ENCODE peak calls at places on chromosomes 7 and 10, in ten cellular contexts. V is tibial nerve, Q is stomach, K is A549, N is transverse colon, T is GM12878, X is esophagus muscularis mucosa, B is upper lobe of left lung, D is HepG2, S is ovary. R is an unnamed sample. For H3K4me1, the result is how much of the 10 kb centered on the place peaks cover.

GRCh38 chr10:103712898-103713498 is 142.4 kb downstream of the SH3PXD2A start:
- DNase-seq in V (peak), Q (peak), K (peak), N (peak), T (no peak), X (peak), B (no peak), D (peak), S (peak), R (peak)

GRCh38 chr10:56586391-56586790 is 225.3 kb upstream of the ZWINT start:
- DNase-seq in V (no peak), Q (no peak), K (no peak), N (no peak), T (no peak), X (no peak), B (no peak), D (no peak), S (no peak), R (no peak)

GRCh38 chr7:34539003-34539402 is 119.0 kb upstream of the NPSR1 start:
- DNase-seq in V (no peak), Q (no peak), K (no peak), N (no peak), T (no peak), X (no peak), B (no peak), D (no peak), S (no peak), R (no peak)

GRCh38 chr10:24762966-24763623 is 39.4 kb upstream of the ARHGAP21 start:
- DNase-seq in V (no peak), Q (no peak), K (peak), N (no peak), T (no peak), X (no peak), B (no peak), D (peak), S (no peak), R (no peak)

GRCh38 chr7:131537581-131537980 is 18.8 kb downstream of the PODXL start:
- DNase-seq in V (no peak), Q (no peak), K (no peak), N (no peak), T (no peak), X (no peak), B (no peak), D (no peak), S (no peak), R (no peak)

GRCh38 chr10:126080879-126081331 is 184.5 kb downstream of the FANK1 start:
- DNase-seq in V (no peak), Q (no peak), K (no peak), N (no peak), T (no peak), X (no peak), B (no peak), D (no peak), S (peak), R (no peak)

GRCh38 chr7:100840470-100841100 is 11.9 kb upstream of the SLC12A9 start:
- DNase-seq in V (no peak), Q (no peak), K (no peak), N (no peak), T (no peak), X (no peak), B (no peak), D (peak), S (no peak), R (no peak)

GRCh38 chr10:43944742-43945730 is 296.4 kb upstream of the ZNF32 start:
- DNase-seq in V (peak), Q (peak), K (no peak), N (no peak), T (no peak), X (peak), B (no peak), D (no peak), S (no peak), R (peak)

GRCh38 chr10:1526427-1527055 is 210.8 kb downstream of the ADARB2 start:
- DNase-seq in V (no peak), Q (no peak), K (no peak), N (no peak), T (no peak), X (no peak), B (no peak), D (no peak), S (no peak), R (peak)

GRCh38 chr10:14873090-14873760 is 5.4 kb upstream of the SUV39H2 start:
- DNase-seq in V (no peak), Q (no peak), K (no peak), N (no peak), T (no peak), X (no peak), B (no peak), D (no peak), S (no peak), R (no peak)

GRCh38 chr10:29370092-29370611 is 81.3 kb downstream of the LYZL1 start:
- DNase-seq in V (no peak), Q (no peak), K (no peak), N (no peak), T (no peak), X (no peak), B (no peak), D (no peak), S (no peak), R (no peak)

GRCh38 chr7:35415411-35415822 is 161.5 kb upstream of the TBX20 start:
- DNase-seq in V (no peak), Q (no peak), K (no peak), N (no peak), T (no peak), X (peak), B (no peak), D (no peak), S (no peak), R (no peak)

GRCh38 chr10:47456096-47456485 is 27.8 kb downstream of the ANXA8 start:
- DNase-seq in V (no peak), Q (no peak), K (no peak), N (no peak), T (no peak), X (peak), B (no peak), D (no peak), S (peak), R (peak)

GRCh38 chr10:11395581-11396310 is 215.7 kb downstream of the USP6NL start:
- DNase-seq in V (no peak), Q (no peak), K (no peak), N (no peak), T (no peak), X (no peak), B (no peak), D (no peak), S (no peak), R (no peak)

GRCh38 chr7:140619101-140619615 is 21.5 kb downstream of the DENND2A start:
- DNase-seq in V (no peak), Q (no peak), K (no peak), N (no peak), T (no peak), X (no peak), B (no peak), D (no peak), S (no peak), R (peak)

GRCh38 chr7:92092210-92092609 is 42.1 kb downstream of the CYP51A1 start:
- DNase-seq in V (no peak), Q (no peak), K (no peak), N (no peak), T (no peak), X (no peak), B (no peak), D (no peak), S (no peak), R (no peak)

GRCh38 chr10:96991313-96991841 is 159.3 kb downstream of the LCOR start:
- DNase-seq in V (no peak), Q (no peak), K (no peak), N (no peak), T (no peak), X (no peak), B (no peak), D (no peak), S (no peak), R (no peak)

GRCh38 chr7:106344861-106345260 is 60.1 kb upstream of the NAMPT start:
- DNase-seq in V (peak), Q (no peak), K (no peak), N (no peak), T (no peak), X (no peak), B (no peak), D (no peak), S (no peak), R (no peak)

GRCh38 chr7:27124096-27124978 is 6.2 kb downstream of the HOXA4 start:
- DNase-seq in V (no peak), Q (no peak), K (no peak), N (peak), T (no peak), X (no peak), B (peak), D (no peak), S (no peak), R (no peak)

DNA sequence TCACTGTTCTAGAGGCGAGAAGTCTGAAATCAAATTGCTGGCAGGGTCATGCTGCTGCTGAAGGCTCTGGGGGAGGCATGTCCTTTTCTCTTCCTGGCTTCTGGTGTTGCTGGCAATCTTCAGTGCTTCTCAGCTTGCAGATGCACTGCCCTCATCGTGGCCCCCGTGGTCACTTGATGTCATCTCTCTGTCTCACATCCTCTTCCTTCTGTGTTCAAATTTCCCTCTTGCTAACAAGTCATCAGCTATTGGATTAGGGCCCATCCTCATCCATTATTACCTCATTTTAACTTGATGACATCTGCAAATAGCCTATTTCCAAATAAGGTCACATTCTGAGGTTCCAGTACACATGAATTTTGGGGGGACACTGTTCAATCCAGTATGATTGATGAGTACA is 36.6 kb upstream of the SRGN start:
- DNase-seq in V (no peak), Q (no peak), K (no peak), N (peak), T (no peak), X (no peak), B (no peak), D (no peak), S (no peak), R (no peak)
- TF ChIP-seq EP300 in V (no peak), Q (no peak), K (no peak), N (no peak), T (peak), X (no peak), B (no peak), D (no peak), S (no peak), R (no peak)

DNA sequence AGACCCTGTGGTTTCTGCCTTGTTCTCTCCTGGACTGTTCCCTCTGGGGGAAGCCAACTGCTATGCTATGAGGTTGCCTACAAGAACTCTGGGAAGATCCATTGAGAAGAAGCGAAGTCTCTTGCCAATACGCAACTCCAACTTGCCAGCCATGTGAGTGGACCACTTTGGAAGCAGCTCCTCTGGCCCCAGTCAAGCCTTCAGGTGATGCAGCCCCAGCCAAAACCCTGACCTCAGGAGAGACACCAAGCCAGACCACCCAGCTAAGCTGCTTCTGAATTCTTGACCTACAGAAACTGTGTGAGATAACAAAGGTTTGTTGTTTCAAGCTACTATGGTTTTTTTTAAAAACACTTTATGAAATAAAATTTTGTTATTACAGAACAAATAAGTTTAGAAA is 20.2 kb upstream of the MYL7 start:
- DNase-seq in V (no peak), Q (no peak), K (no peak), N (no peak), T (no peak), X (no peak), B (no peak), D (no peak), S (no peak), R (no peak)
- H3K4me1 ChIP-seq in V (under half), Q (under half), K (under half), N (under half), T (under half), X (under half), B (under half), D (under half), S (under half), R (under half)

GRCh38 chr10:49000437-49001398 is 61.1 kb upstream of the LRRC18 start:
- DNase-seq in V (no peak), Q (no peak), K (no peak), N (no peak), T (no peak), X (no peak), B (peak), D (no peak), S (no peak), R (no peak)
- TF ChIP-seq POLR2A in V (no peak), Q (no peak), K (no peak), N (no peak), T (no peak), X (no peak), B (no peak), D (no peak), S (no peak), R (no peak)

DNA sequence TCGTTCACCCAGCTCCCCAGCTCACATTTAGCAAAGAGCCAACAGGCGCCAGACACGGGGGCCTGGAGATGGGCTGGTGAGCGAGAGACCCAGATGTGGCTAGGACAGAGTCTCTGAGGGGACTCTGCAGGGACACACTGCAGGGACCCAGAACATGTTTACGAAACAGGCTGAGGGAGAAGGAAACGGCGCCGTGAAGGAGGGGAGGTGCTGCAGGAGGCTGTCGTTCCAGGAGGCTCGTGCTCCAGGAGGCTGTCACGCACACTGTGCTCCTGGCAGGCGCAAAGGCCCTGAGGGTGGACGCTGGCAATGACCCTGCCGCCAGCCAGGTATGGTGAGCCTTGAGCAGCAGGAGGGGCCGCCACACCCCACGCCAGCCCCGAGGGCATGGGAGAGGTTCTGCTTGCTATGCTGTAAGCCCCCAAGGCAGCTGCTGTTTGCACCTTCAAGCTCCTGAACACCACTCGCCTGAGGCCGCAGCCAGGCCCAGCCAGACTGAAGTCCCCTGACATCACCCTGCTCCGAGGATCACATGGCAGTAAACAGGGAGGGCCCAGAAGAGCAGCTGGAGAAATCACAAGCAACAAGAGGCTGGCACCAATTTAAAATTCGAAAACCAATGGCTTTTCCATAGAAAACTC is 27.3 kb downstream of the ADAP1 start:
- DNase-seq in V (no peak), Q (peak), K (no peak), N (peak), T (no peak), X (no peak), B (peak), D (peak), S (no peak), R (peak)
- TF ChIP-seq EP300 in V (no peak), Q (no peak), K (no peak), N (no peak), T (no peak), X (no peak), B (no peak), D (no peak), S (no peak), R (no peak)

DNA sequence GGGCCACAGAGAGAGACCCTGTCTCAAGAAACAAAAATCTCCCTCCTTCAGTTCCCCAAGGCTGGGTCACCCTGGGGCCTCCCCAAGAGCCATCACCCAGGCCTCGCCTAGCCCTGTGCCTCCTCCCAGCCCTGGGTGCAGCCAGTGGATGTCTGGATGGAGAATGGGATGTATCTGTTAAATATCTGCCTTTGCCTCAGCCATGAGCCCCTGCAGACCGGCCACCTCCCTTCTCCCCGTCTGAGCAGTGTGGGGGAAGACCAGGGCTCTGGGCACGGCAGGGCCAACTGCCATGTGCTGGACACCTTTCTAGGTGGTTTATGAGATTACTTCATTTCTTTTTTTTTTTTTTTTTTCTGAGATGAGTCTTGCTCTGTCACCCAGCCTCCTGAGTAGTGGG is 10.0 kb downstream of the ARPC1B start:
- DNase-seq in V (no peak), Q (no peak), K (no peak), N (no peak), T (no peak), X (no peak), B (no peak), D (no peak), S (no peak), R (no peak)
- H3K4me1 ChIP-seq in V (under half), Q (under half), K (under half), N (under half), T (under half), X (under half), B (under half), D (under half), S (under half), R (under half)

GRCh38 chr10:129466703-129467345 is at the start of gene MGMT:
- DNase-seq in V (peak), Q (peak), K (peak), N (peak), T (peak), X (peak), B (peak), D (peak), S (peak), R (peak)
- TF ChIP-seq POLR2A in V (no peak), Q (no peak), K (peak), N (peak), T (peak), X (peak), B (no peak), D (peak), S (peak), R (peak)

GRCh38 chr10:34737772-34738169 is 77.3 kb downstream of the PARD3 start:
- DNase-seq in V (no peak), Q (no peak), K (no peak), N (no peak), T (no peak), X (no peak), B (no peak), D (no peak), S (no peak), R (no peak)

GRCh38 chr10:34736976-34737771 is 77.9 kb downstream of the PARD3 start:
- DNase-seq in V (no peak), Q (no peak), K (no peak), N (no peak), T (no peak), X (peak), B (no peak), D (peak), S (no peak), R (no peak)

GRCh38 chr10:34742456-34742855 is 72.6 kb downstream of the PARD3 start:
- DNase-seq in V (no peak), Q (no peak), K (no peak), N (no peak), T (no peak), X (no peak), B (no peak), D (no peak), S (no peak), R (no peak)

GRCh38 chr10:34740321-34740720 is 74.8 kb downstream of the PARD3 start:
- DNase-seq in V (no peak), Q (no peak), K (no peak), N (no peak), T (no peak), X (peak), B (no peak), D (no peak), S (no peak), R (no peak)

GRCh38 chr10:34739915-34740314 is 75.2 kb downstream of the PARD3 start:
- DNase-seq in V (no peak), Q (peak), K (no peak), N (peak), T (no peak), X (peak), B (peak), D (no peak), S (peak), R (no peak)
- TF ChIP-seq EP300 in V (no peak), Q (no peak), K (no peak), N (no peak), T (no peak), X (no peak), B (no peak), D (no peak), S (no peak), R (no peak)

GRCh38 chr10:33304553-33304952 is 29.9 kb downstream of the NRP1 start:
- DNase-seq in V (no peak), Q (no peak), K (no peak), N (no peak), T (no peak), X (no peak), B (no peak), D (no peak), S (no peak), R (no peak)
- H3K4me1 ChIP-seq in V (under half), Q (under half), K (half or more), N (under half), T (under half), X (half or more), B (under half), D (half or more), S (under half), R (under half)

DNA sequence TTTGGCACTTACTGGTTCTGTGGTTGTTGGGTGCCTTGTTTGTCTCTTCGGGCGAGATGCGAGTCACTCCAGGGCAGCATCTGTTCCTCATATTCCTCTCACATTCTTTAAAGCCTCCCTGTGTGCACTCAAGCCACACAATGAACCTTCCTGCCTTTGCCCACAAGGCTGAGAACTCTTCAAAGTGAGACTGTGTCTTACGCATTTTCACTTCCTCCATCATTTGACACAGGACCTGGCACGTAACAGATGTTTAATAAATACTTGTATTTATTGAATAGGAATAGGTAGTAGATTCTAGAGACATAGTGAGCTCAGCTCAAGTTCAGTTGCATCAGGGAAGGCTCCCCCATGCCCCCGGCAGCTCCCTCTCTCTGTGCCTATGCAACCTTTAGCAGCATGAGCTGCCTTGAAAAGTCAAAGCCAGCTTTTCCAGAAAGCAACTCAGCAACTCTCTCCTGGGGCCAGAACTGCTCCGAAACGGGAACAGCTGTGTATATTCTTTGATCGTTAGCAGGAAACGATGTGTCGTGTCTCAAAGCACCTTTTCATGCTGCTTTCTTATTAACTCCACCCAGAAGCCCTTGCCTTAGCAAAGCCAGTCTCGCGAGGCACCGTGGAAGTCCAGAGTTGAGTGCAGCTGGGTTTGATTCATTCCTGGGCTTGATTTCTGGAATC is 97.5 kb downstream of the PFKFB3 start:
- DNase-seq in V (peak), Q (no peak), K (no peak), N (peak), T (peak), X (no peak), B (no peak), D (no peak), S (no peak), R (no peak)
- TF ChIP-seq POLR2A in V (no peak), Q (no peak), K (no peak), N (no peak), T (peak), X (no peak), B (no peak), D (no peak), S (no peak), R (no peak)

DNA sequence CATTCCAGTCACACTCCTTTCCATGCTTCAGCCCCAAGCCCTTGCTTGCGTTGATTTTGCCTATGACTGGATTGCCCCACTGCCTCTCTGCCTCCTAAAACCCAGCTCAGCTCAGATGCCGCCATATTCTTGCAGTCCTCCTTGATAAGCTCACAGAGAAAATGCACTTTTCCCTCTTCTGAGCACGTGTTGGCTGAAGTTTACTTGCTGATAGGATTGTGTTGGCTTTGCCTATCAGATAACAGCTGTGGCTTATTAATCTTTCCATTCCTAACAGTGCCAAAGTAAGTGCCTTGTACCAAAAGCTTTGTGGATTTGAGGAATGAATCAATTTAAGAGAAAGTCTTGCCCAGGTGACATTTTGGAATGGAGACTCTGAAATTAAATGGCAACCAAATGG is 249.2 kb downstream of the PHTF2 start:
- DNase-seq in V (no peak), Q (peak), K (no peak), N (no peak), T (no peak), X (no peak), B (no peak), D (no peak), S (no peak), R (no peak)
- TF ChIP-seq EP300 in V (no peak), Q (no peak), K (no peak), N (no peak), T (no peak), X (no peak), B (no peak), D (no peak), S (no peak), R (no peak)